ENCODE peak calls at places on chromosome 13, in four cellular contexts. One of them, this sample, is unnamed.

GRCh38 chr13:45055902-45056648 is 64.2 kb upstream of the GTF2F2 start:
- DNase-seq in iPS-NIHi11: peak
- DNase-seq in NCI-H1092 treated with DMSO at 0.1 percent for 48 hours: no peak
- DNase-seq in NCI-H446: no peak
- DNase-seq in this sample: no peak

GRCh38 chr13:95251641-95252040 is 49.6 kb downstream of the ABCC4 start:
- DNase-seq in iPS-NIHi11: no peak
- DNase-seq in NCI-H1092 treated with DMSO at 0.1 percent for 48 hours: no peak
- DNase-seq in NCI-H446: no peak
- DNase-seq in this sample: no peak

GRCh38 chr13:111143875-111144540 is 28.9 kb downstream of the ARHGEF7 start:
- DNase-seq in iPS-NIHi11: no peak
- DNase-seq in NCI-H446: no peak
- DNase-seq in NCI-H1092 treated with DMSO at 0.1 percent for 48 hours: no peak
- DNase-seq in this sample: no peak

GRCh38 chr13:75633285-75633684 is 2.8 kb upstream of the LMO7 start:
- DNase-seq in iPS-NIHi11: no peak
- DNase-seq in NCI-H1092 treated with DMSO at 0.1 percent for 48 hours: no peak
- DNase-seq in NCI-H446: no peak
- DNase-seq in this sample: no peak

GRCh38 chr13:65909501-65909900 is 1320.6 kb downstream of the PCDH9 start:
- DNase-seq in NCI-H446: no peak
- DNase-seq in NCI-H1092 treated with DMSO at 0.1 percent for 48 hours: no peak
- DNase-seq in iPS-NIHi11: no peak
- DNase-seq in this sample: no peak

GRCh38 chr13:98856983-98857382 is 104.5 kb upstream of the SLC15A1 start:
- DNase-seq in iPS-NIHi11: no peak
- DNase-seq in NCI-H446: no peak
- DNase-seq in NCI-H1092 treated with DMSO at 0.1 percent for 48 hours: no peak
- DNase-seq in this sample: no peak

GRCh38 chr13:31116224-31116623 is 45.5 kb downstream of the HSPH1 start:
- DNase-seq in NCI-H446: no peak
- DNase-seq in NCI-H1092 treated with DMSO at 0.1 percent for 48 hours: no peak
- DNase-seq in iPS-NIHi11: no peak
- DNase-seq in this sample: peak

GRCh38 chr13:109243311-109243951 is 543.0 kb downstream of the IRS2 start:
- DNase-seq in NCI-H446: no peak
- DNase-seq in NCI-H1092 treated with DMSO at 0.1 percent for 48 hours: no peak
- DNase-seq in iPS-NIHi11: peak
- DNase-seq in this sample: no peak

GRCh38 chr13:20197361-20197834 is 4.7 kb upstream of the GJB2 start:
- DNase-seq in NCI-H446: peak
- DNase-seq in iPS-NIHi11: peak
- DNase-seq in NCI-H1092 treated with DMSO at 0.1 percent for 48 hours: peak
- DNase-seq in this sample: peak

GRCh38 chr13:36294061-36294460 is 3.6 kb downstream of the CCDC169 start:
- DNase-seq in iPS-NIHi11: no peak
- DNase-seq in NCI-H1092 treated with DMSO at 0.1 percent for 48 hours: no peak
- DNase-seq in NCI-H446: no peak
- DNase-seq in this sample: no peak

GRCh38 chr13:74644239-74644638 is 510.0 kb upstream of the KLF12 start:
- DNase-seq in NCI-H446: no peak
- DNase-seq in NCI-H1092 treated with DMSO at 0.1 percent for 48 hours: no peak
- DNase-seq in iPS-NIHi11: no peak
- DNase-seq in this sample: no peak

GRCh38 chr13:112603641-112604220 is 15.8 kb upstream of the TUBGCP3 start:
- DNase-seq in iPS-NIHi11: no peak
- DNase-seq in NCI-H446: no peak
- DNase-seq in NCI-H1092 treated with DMSO at 0.1 percent for 48 hours: peak
- DNase-seq in this sample: no peak

GRCh38 chr13:19071161-19071936 is 110.3 kb downstream of the TUBA3C start:
- DNase-seq in NCI-H1092 treated with DMSO at 0.1 percent for 48 hours: no peak
- DNase-seq in NCI-H446: no peak
- DNase-seq in iPS-NIHi11: no peak
- DNase-seq in this sample: no peak

GRCh38 chr13:100534147-100534818 is 54.3 kb downstream of the GGACT start:
- DNase-seq in NCI-H1092 treated with DMSO at 0.1 percent for 48 hours: peak
- DNase-seq in iPS-NIHi11: no peak
- DNase-seq in NCI-H446: no peak
- DNase-seq in this sample: no peak

GRCh38 chr13:108427355-108427754 is 157.8 kb downstream of the TNFSF13B start:
- DNase-seq in NCI-H1092 treated with DMSO at 0.1 percent for 48 hours: no peak
- DNase-seq in iPS-NIHi11: no peak
- DNase-seq in NCI-H446: no peak
- DNase-seq in this sample: no peak

GRCh38 chr13:102571075-102571474 is 25.7 kb upstream of the TPP2 start:
- DNase-seq in NCI-H1092 treated with DMSO at 0.1 percent for 48 hours: no peak
- DNase-seq in iPS-NIHi11: peak
- DNase-seq in NCI-H446: no peak
- DNase-seq in this sample: no peak

GRCh38 chr13:110107568-110108347 is 199.2 kb downstream of the COL4A1 start:
- DNase-seq in NCI-H446: no peak
- DNase-seq in iPS-NIHi11: peak
- DNase-seq in NCI-H1092 treated with DMSO at 0.1 percent for 48 hours: no peak
- DNase-seq in this sample: peak

GRCh38 chr13:78319101-78319627 is 284.2 kb downstream of the POU4F1 start:
- DNase-seq in NCI-H1092 treated with DMSO at 0.1 percent for 48 hours: no peak
- DNase-seq in NCI-H446: no peak
- DNase-seq in iPS-NIHi11: no peak
- DNase-seq in this sample: no peak

GRCh38 chr13:102724923-102725322 is 30.1 kb upstream of the METTL21C start:
- DNase-seq in NCI-H1092 treated with DMSO at 0.1 percent for 48 hours: peak
- DNase-seq in NCI-H446: no peak
- DNase-seq in iPS-NIHi11: no peak
- DNase-seq in this sample: peak

GRCh38 chr13:74056829-74057564 is 77.2 kb downstream of the KLF12 start:
- DNase-seq in NCI-H1092 treated with DMSO at 0.1 percent for 48 hours: peak
- DNase-seq in NCI-H446: no peak
- DNase-seq in iPS-NIHi11: no peak
- DNase-seq in this sample: no peak

GRCh38 chr13:30685987-30686386 is 49.4 kb upstream of the ALOX5AP start:
- DNase-seq in NCI-H1092 treated with DMSO at 0.1 percent for 48 hours: no peak
- DNase-seq in iPS-NIHi11: no peak
- DNase-seq in NCI-H446: no peak
- DNase-seq in this sample: no peak

GRCh38 chr13:81927347-81927746 is 1586.4 kb upstream of the SPRY2 start:
- DNase-seq in NCI-H1092 treated with DMSO at 0.1 percent for 48 hours: no peak
- DNase-seq in iPS-NIHi11: no peak
- DNase-seq in NCI-H446: no peak
- DNase-seq in this sample: no peak